ENCODE peak calls at places on chromosomes 16 and 17, in seven cellular contexts. A is OCI-M1; E is stimulated activated CD8-positive, alpha-beta memory T cell treated with anti-CD3 and anti-CD28 coated beads, Interleukin-4, amount 100 ng/mL, for 24 hours; U is mammary epithelial cell; Q is cortex of kidney; H is breast epithelium; F is tibial nerve. G is an unnamed sample.

GRCh38 chr16:1656808-1657617 is 21.1 kb upstream of the JPT2 start:
- DNase-seq in A (no peak), E (no peak), U (no peak), Q (no peak), H (no peak), F (no peak), G (no peak)

GRCh38 chr17:65328567-65328966 is 191.4 kb downstream of the RGS9 start:
- DNase-seq in A (no peak), E (no peak), U (no peak), Q (no peak), H (no peak), F (no peak), G (no peak)

GRCh38 chr17:80688994-80689635 is 144.5 kb downstream of the RPTOR start:
- DNase-seq in A (peak), E (no peak), U (no peak), Q (no peak), H (no peak), F (no peak), G (no peak)

GRCh38 chr16:75260856-75261589 is 9.6 kb upstream of the BCAR1 start:
- DNase-seq in A (no peak), E (no peak), U (no peak), Q (no peak), H (no peak), F (no peak), G (no peak)

GRCh38 chr16:56257666-56258359 is 66.5 kb downstream of the GNAO1 start:
- DNase-seq in A (no peak), E (no peak), U (no peak), Q (no peak), H (no peak), F (no peak), G (no peak)

GRCh38 chr16:12323007-12323699 is 346.6 kb downstream of the SNX29 start:
- DNase-seq in A (no peak), E (peak), U (no peak), Q (no peak), H (no peak), F (no peak), G (no peak)

GRCh38 chr16:71460246-71460645 is 1.8 kb downstream of the ZNF23 start:
- DNase-seq in A (no peak), E (no peak), U (peak), Q (no peak), H (no peak), F (no peak), G (no peak)

GRCh38 chr16:2471016-2471652 is at the start of gene NTN3:
- DNase-seq in A (peak), E (no peak), U (no peak), Q (no peak), H (no peak), F (no peak), G (no peak)

GRCh38 chr17:38560503-38561318 is 45.0 kb downstream of the SRCIN1 start:
- DNase-seq in A (peak), E (no peak), U (peak), Q (no peak), H (no peak), F (no peak), G (no peak)

GRCh38 chr17:1554751-1555617 is 7.6 kb downstream of the PITPNA start:
- DNase-seq in A (no peak), E (no peak), U (no peak), Q (no peak), H (no peak), F (no peak), G (no peak)

GRCh38 chr17:48597775-48598631 is 4.4 kb upstream of the HOXB5 start:
- DNase-seq in A (peak), E (no peak), U (peak), Q (no peak), H (no peak), F (no peak), G (peak)

GRCh38 chr16:11557811-11558210 is 28.9 kb downstream of the LITAF start:
- DNase-seq in A (no peak), E (no peak), U (no peak), Q (no peak), H (no peak), F (peak), G (no peak)

GRCh38 chr17:45403906-45404490 is 28.7 kb downstream of the ARHGAP27 start:
- DNase-seq in A (no peak), E (no peak), U (no peak), Q (no peak), H (no peak), F (no peak), G (no peak)

GRCh38 chr16:24075929-24076716 is 180.0 kb upstream of the CACNG3 start:
- DNase-seq in A (peak), E (no peak), U (peak), Q (no peak), H (no peak), F (no peak), G (no peak)